ENCODE peak calls at places on chromosomes 4 and X, in seven cellular contexts. Q is fibroblast of lung, A is Caco-2, V is A549, I is OCI-LY7, D is astrocyte of the spinal cord, E is spleen. N is an unnamed sample.

GRCh38 chrX:19924285-19924684 is 36.9 kb upstream of the SH3KBP1 start:
- DNase-seq in A (no peak), E (no peak), V (no peak), I (no peak), D (peak), Q (peak), N (peak)

GRCh38 chrX:1500701-1501624 is 36.0 kb downstream of the P2RY8 start:
- DNase-seq in E (peak), A (no peak), V (no peak), D (no peak), Q (no peak), I (peak), N (no peak)

GRCh38 chr4:3321295-3321889 is 28.6 kb downstream of the RGS12 start:
- DNase-seq in Q (no peak), D (no peak), E (peak), V (no peak), I (no peak), A (no peak), N (no peak)

GRCh38 chr4:54553001-54553400 is 104.8 kb upstream of the KIT start:
- DNase-seq in V (no peak), I (no peak), Q (peak), E (no peak), A (no peak), D (no peak), N (peak)

GRCh38 chr4:67744561-67745283 is 9.5 kb downstream of the GNRHR start:
- DNase-seq in I (no peak), E (no peak), D (peak), Q (peak), A (no peak), V (no peak), N (peak)

GRCh38 chrX:130775849-130776248 is 127.2 kb downstream of the ENOX2 start:
- DNase-seq in E (no peak), V (no peak), I (no peak), A (no peak), D (no peak), Q (no peak), N (no peak)

GRCh38 chrX:46573896-46574336 is 351 bp downstream of the CHST7 start:
- DNase-seq in Q (peak), A (peak), E (peak), D (peak), I (peak), V (peak), N (peak)

GRCh38 chr4:11700751-11701226 is 272.1 kb upstream of the HS3ST1 start:
- DNase-seq in V (no peak), E (no peak), A (no peak), I (no peak), Q (peak), D (peak), N (peak)

GRCh38 chrX:12966151-12966550 is 8.8 kb upstream of the TMSB4X start:
- DNase-seq in Q (no peak), D (no peak), A (no peak), I (no peak), V (no peak), E (no peak), N (no peak)

GRCh38 chr4:17490575-17491059 is 21.3 kb downstream of the QDPR start:
- DNase-seq in Q (no peak), D (no peak), I (no peak), E (no peak), V (no peak), A (no peak), N (no peak)

GRCh38 chr4:26073886-26074560 is 160.0 kb downstream of the SMIM20 start:
- DNase-seq in E (no peak), D (no peak), Q (no peak), A (no peak), V (no peak), I (no peak), N (no peak)

GRCh38 chr4:108372678-108373077 is 203.9 kb upstream of the LEF1 start:
- DNase-seq in E (no peak), I (peak), A (no peak), D (no peak), Q (no peak), V (no peak), N (no peak)

GRCh38 chr4:21656832-21657231 is 291.7 kb downstream of the KCNIP4 start:
- DNase-seq in D (peak), V (no peak), I (no peak), A (no peak), Q (peak), E (no peak), N (peak)
- H3K4me3 ChIP-seq in D (no peak), V (no peak), I (no peak), A (no peak), Q (no peak), E (no peak), N (no peak)

DNA sequence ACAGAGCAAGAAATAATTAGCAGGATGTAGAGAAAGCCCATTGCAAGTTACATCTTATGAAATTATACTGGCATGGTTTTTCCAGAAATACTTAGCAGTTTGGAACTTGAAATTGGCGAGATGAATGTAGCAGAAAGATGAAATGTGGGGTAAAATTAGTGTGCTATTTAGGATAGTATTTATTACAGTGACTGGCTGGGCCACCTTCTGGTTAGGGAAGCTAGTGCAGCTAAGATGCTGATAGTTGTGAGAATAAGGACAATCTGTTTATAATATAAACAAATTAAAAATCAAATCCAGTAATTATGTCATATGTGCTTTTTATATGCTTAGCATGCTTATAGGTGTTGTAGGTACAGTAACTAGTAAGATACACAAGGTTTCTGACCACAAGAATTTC is 74.8 kb downstream of the IL15 start:
- DNase-seq in E (no peak), Q (peak), A (no peak), I (no peak), V (no peak), D (peak), N (peak)
- TF ChIP-seq CTCF in E (peak), Q (peak), A (peak), I (peak), V (peak), D (peak), N (peak)

GRCh38 chrX:56231706-56232105 is 450 bp upstream of the KLF8 start:
- DNase-seq in E (no peak), D (no peak), A (no peak), I (no peak), Q (no peak), V (no peak), N (no peak)
- H3K4me3 ChIP-seq in E (no peak), D (no peak), A (no peak), I (no peak), Q (no peak), V (no peak), N (no peak)

GRCh38 chrX:54921427-54922021 is 900 bp downstream of the TRO start:
- DNase-seq in D (peak), A (no peak), Q (peak), V (no peak), E (no peak), I (no peak), N (peak)

GRCh38 chrX:54923376-54923775 is 2.8 kb downstream of the TRO start:
- DNase-seq in A (no peak), E (no peak), I (no peak), D (no peak), Q (no peak), V (no peak), N (no peak)

GRCh38 chrX:54922547-54922946 is 1.9 kb downstream of the TRO start:
- DNase-seq in I (no peak), V (no peak), E (no peak), D (no peak), Q (no peak), A (no peak), N (no peak)

DNA sequence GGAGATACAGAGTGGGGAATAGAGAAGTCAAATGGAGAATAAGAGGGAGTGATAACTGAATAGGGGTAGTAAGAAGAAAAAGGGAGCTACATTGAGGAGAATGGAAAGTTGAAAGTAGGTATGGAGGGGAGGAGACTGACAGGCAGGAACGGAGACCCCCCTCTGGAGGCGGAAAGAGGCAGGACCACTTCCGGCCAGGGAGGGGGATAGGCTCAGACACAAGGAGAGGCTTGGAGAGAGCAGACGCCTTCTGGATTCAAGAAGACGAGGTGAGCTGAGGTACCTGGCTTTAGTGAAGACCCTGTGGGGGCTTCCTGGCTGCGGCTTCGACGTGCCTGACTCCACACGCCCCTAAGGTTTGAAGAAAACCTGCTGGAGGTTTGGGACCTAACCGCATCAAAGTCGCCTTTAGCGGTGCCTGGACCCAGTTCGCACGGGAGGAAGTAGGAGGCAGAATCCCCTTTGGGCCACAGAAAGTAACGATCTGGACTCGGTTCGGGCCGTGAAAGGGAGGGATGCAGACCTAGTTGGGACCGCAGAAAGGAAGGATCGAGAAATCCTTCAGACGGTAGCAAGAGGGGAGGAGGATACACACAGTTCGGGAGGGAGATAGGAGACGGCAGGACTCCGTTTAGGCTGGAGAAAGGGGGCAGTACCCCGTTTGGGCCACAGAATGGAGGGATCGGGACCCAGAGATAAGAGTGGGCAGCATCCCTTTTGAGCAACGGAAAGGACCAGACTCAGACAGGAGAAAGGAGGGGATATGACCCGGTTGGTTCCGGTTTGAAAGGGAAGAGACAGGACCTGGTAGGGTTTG is at the start of gene TRO:
- DNase-seq in I (no peak), V (no peak), A (no peak), Q (peak), E (no peak), D (peak), N (peak)
- TF ChIP-seq CTCF in I (no peak), V (no peak), A (no peak), Q (peak), E (no peak), D (peak), N (peak)

GRCh38 chr4:123073650-123074049 is 151.3 kb upstream of the NUDT6 start:
- DNase-seq in A (no peak), E (no peak), I (no peak), V (no peak), Q (no peak), D (no peak), N (no peak)
- H3K4me3 ChIP-seq in A (no peak), E (no peak), I (no peak), V (no peak), Q (no peak), D (no peak), N (no peak)

DNA sequence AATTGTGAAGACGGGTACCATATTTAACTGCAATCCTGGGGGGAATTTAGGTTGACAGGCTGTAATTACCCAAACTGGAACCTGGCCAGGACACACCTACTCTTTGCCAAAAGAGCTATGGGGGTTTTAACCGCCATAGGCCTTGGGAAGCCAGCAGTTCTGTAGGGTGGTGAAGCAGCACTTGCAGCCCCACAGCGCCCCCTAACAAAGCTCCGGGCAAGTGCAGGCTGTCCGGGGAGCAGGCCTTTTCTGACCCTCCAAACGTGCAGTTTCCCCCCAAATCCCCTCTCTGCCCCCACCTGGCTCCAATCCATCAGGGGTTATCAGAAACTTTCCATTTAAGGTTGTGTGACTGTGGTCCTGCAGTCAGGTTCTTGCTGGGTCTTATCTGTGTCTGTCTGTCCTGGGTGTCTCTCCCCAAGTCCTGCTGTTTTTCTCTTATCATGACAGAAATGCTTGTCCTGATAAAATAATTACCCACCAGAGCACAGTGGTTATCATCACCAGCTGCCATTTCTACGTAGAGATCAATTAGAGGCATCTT is 350.9 kb downstream of the MID1IP1 start:
- DNase-seq in D (no peak), I (peak), E (peak), Q (no peak), V (peak), A (peak), N (peak)
- TF ChIP-seq CTCF in D (peak), I (peak), E (peak), Q (peak), V (no peak), A (peak), N (peak)

GRCh38 chr4:153082322-153083301 is 121.6 kb upstream of the TRIM2 start:
- DNase-seq in V (no peak), Q (no peak), I (no peak), E (no peak), A (no peak), D (no peak), N (no peak)
- H3K4me3 ChIP-seq in V (no peak), Q (no peak), I (no peak), E (no peak), A (no peak), D (no peak), N (no peak)